ENCODE peak calls at places on chromosome 12, in five cellular contexts. One of them, this sample, is unnamed.
A peak's percentile ranks its signal among the peaks of the same experiment; 100 is the strongest.

GRCh38 chr12:58388261-58388660 is 446.9 kb downstream of the ATP23 start:
- DNase-seq in pancreas: no peak
- DNase-seq in AG04450: no peak
- DNase-seq in cardiac muscle cell: no peak
- DNase-seq in neuronal stem cell: no peak
- DNase-seq in this sample: no peak

GRCh38 chr12:127054531-127054930 is 1212.4 kb upstream of the TMEM132C start:
- DNase-seq in neuronal stem cell: no peak
- DNase-seq in AG04450: no peak
- DNase-seq in cardiac muscle cell: no peak
- DNase-seq in pancreas: no peak
- DNase-seq in this sample: no peak

GRCh38 chr12:24280085-24280842 is 330.8 kb upstream of the SOX5 start:
- DNase-seq in AG04450: no peak
- DNase-seq in pancreas: no peak
- DNase-seq in neuronal stem cell: no peak
- DNase-seq in cardiac muscle cell: no peak
- DNase-seq in this sample: no peak

GRCh38 chr12:113222730-113223531 is 1.7 kb downstream of the TPCN1 start:
- DNase-seq in neuronal stem cell: no peak
- DNase-seq in pancreas: no peak
- DNase-seq in AG04450: peak; percentile 77
- DNase-seq in cardiac muscle cell: peak; percentile 93
- DNase-seq in this sample: no peak

GRCh38 chr12:122366685-122367475 is 55.6 kb downstream of the CLIP1 start:
- DNase-seq in neuronal stem cell: peak; percentile 14
- DNase-seq in pancreas: no peak
- DNase-seq in AG04450: peak; percentile 67
- DNase-seq in cardiac muscle cell: peak; percentile 91
- DNase-seq in this sample: peak; percentile 37

GRCh38 chr12:111330800-111331752 is 37.8 kb downstream of the PHETA1 start:
- DNase-seq in cardiac muscle cell: peak; percentile 71
- DNase-seq in pancreas: no peak
- DNase-seq in AG04450: peak; percentile 3
- DNase-seq in neuronal stem cell: no peak
- DNase-seq in this sample: peak; percentile 29

GRCh38 chr12:29242921-29243431 is 93.9 kb downstream of the FAR2 start:
- DNase-seq in neuronal stem cell: no peak
- DNase-seq in pancreas: no peak
- DNase-seq in AG04450: no peak
- DNase-seq in cardiac muscle cell: no peak
- DNase-seq in this sample: no peak

GRCh38 chr12:55652352-55652751 is 15.7 kb downstream of the OR10P1 start:
- DNase-seq in neuronal stem cell: no peak
- DNase-seq in cardiac muscle cell: no peak
- DNase-seq in pancreas: no peak
- DNase-seq in AG04450: no peak
- DNase-seq in this sample: no peak

GRCh38 chr12:89781961-89782360 is 73.3 kb upstream of the ATP2B1 start:
- DNase-seq in neuronal stem cell: no peak
- DNase-seq in pancreas: no peak
- DNase-seq in AG04450: no peak
- DNase-seq in cardiac muscle cell: no peak
- DNase-seq in this sample: no peak

GRCh38 chr12:70400124-70400523 is 34.0 kb downstream of the KCNMB4 start:
- DNase-seq in cardiac muscle cell: no peak
- DNase-seq in neuronal stem cell: no peak
- DNase-seq in pancreas: no peak
- DNase-seq in AG04450: no peak
- DNase-seq in this sample: no peak

GRCh38 chr12:124515981-124516380 is 51.4 kb downstream of the NCOR2 start:
- DNase-seq in cardiac muscle cell: no peak
- DNase-seq in neuronal stem cell: no peak
- DNase-seq in AG04450: no peak
- DNase-seq in pancreas: no peak
- DNase-seq in this sample: no peak

GRCh38 chr12:124514996-124515932 is 52.1 kb downstream of the NCOR2 start:
- DNase-seq in pancreas: no peak
- DNase-seq in cardiac muscle cell: no peak
- DNase-seq in AG04450: no peak
- DNase-seq in neuronal stem cell: no peak
- DNase-seq in this sample: no peak

GRCh38 chr12:124518051-124518932 is 49.1 kb downstream of the NCOR2 start:
- DNase-seq in AG04450: peak; percentile 98
- DNase-seq in cardiac muscle cell: peak; percentile 100
- DNase-seq in pancreas: peak; percentile 99
- DNase-seq in neuronal stem cell: peak; percentile 75
- DNase-seq in this sample: no peak

GRCh38 chr12:124517260-124518050 is 50.0 kb downstream of the NCOR2 start:
- DNase-seq in pancreas: peak; percentile 96
- DNase-seq in AG04450: no peak
- DNase-seq in neuronal stem cell: no peak
- DNase-seq in cardiac muscle cell: peak; percentile 66
- DNase-seq in this sample: no peak

GRCh38 chr12:124516850-124517249 is 50.6 kb downstream of the NCOR2 start:
- DNase-seq in cardiac muscle cell: no peak
- DNase-seq in AG04450: no peak
- DNase-seq in neuronal stem cell: no peak
- DNase-seq in pancreas: no peak
- DNase-seq in this sample: no peak
- H3K4me3 ChIP-seq in cardiac muscle cell: no peak overlapping the region
- H3K4me3 ChIP-seq in AG04450: peak overlapping the region; percentile 62
- H3K4me3 ChIP-seq in neuronal stem cell: peak overlapping the region; percentile 49
- H3K4me3 ChIP-seq in pancreas: peak overlapping the region; percentile 58
- H3K4me3 ChIP-seq in this sample: no peak overlapping the region

DNA sequence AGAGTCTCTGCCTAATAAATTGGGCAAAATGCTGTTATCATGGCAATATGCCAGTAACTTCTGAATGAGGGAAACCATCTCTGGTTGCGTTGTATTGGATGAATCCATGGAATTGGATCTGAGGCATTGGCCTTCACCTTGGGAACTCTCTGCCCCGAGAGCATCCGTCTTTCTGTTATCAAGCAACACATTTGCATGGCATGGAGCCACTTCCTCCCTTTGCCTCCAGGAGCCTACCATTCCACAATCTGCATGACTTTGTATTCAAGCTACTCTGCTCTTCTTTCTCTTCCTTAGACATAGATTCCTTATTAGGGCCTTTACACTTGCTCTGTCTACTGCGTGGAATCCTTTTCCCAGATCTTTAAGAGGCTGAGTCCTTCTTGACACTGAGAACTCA is 57.2 kb downstream of the RIC8B start:
- DNase-seq in pancreas: no peak
- DNase-seq in cardiac muscle cell: no peak
- DNase-seq in neuronal stem cell: no peak
- DNase-seq in AG04450: no peak
- DNase-seq in this sample: peak; percentile 16
- H3K27ac ChIP-seq in pancreas: no peak overlapping the region
- H3K27ac ChIP-seq in cardiac muscle cell: peak overlapping the region; percentile 69
- H3K27ac ChIP-seq in neuronal stem cell: no peak overlapping the region
- H3K27ac ChIP-seq in AG04450: no peak overlapping the region
- H3K27ac ChIP-seq in this sample: no peak overlapping the region

GRCh38 chr12:100159391-100160104 is 16.9 kb upstream of the BLTP3B start:
- DNase-seq in cardiac muscle cell: no peak
- DNase-seq in neuronal stem cell: no peak
- DNase-seq in pancreas: no peak
- DNase-seq in AG04450: no peak
- DNase-seq in this sample: no peak

GRCh38 chr12:100164153-100164704 is 21.6 kb upstream of the BLTP3B start:
- DNase-seq in cardiac muscle cell: no peak
- DNase-seq in pancreas: no peak
- DNase-seq in AG04450: no peak
- DNase-seq in neuronal stem cell: no peak
- DNase-seq in this sample: no peak

GRCh38 chr12:100166232-100166631 is 23.6 kb upstream of the BLTP3B start:
- DNase-seq in AG04450: no peak
- DNase-seq in neuronal stem cell: no peak
- DNase-seq in pancreas: no peak
- DNase-seq in cardiac muscle cell: no peak
- DNase-seq in this sample: no peak

GRCh38 chr12:100165356-100165755 is 22.7 kb upstream of the BLTP3B start:
- DNase-seq in AG04450: no peak
- DNase-seq in cardiac muscle cell: no peak
- DNase-seq in pancreas: no peak
- DNase-seq in neuronal stem cell: no peak
- DNase-seq in this sample: no peak

GRCh38 chr12:100163416-100164152 is 20.9 kb upstream of the BLTP3B start:
- DNase-seq in cardiac muscle cell: peak; percentile 64
- DNase-seq in neuronal stem cell: peak; percentile 65
- DNase-seq in AG04450: no peak
- DNase-seq in pancreas: peak; percentile 82
- DNase-seq in this sample: peak; percentile 81
- H3K4me3 ChIP-seq in cardiac muscle cell: peak overlapping the region; percentile 4
- H3K4me3 ChIP-seq in neuronal stem cell: peak overlapping the region; percentile 22
- H3K4me3 ChIP-seq in AG04450: peak overlapping the region; percentile 46
- H3K4me3 ChIP-seq in pancreas: peak overlapping the region; percentile 35
- H3K4me3 ChIP-seq in this sample: no peak overlapping the region

DNA sequence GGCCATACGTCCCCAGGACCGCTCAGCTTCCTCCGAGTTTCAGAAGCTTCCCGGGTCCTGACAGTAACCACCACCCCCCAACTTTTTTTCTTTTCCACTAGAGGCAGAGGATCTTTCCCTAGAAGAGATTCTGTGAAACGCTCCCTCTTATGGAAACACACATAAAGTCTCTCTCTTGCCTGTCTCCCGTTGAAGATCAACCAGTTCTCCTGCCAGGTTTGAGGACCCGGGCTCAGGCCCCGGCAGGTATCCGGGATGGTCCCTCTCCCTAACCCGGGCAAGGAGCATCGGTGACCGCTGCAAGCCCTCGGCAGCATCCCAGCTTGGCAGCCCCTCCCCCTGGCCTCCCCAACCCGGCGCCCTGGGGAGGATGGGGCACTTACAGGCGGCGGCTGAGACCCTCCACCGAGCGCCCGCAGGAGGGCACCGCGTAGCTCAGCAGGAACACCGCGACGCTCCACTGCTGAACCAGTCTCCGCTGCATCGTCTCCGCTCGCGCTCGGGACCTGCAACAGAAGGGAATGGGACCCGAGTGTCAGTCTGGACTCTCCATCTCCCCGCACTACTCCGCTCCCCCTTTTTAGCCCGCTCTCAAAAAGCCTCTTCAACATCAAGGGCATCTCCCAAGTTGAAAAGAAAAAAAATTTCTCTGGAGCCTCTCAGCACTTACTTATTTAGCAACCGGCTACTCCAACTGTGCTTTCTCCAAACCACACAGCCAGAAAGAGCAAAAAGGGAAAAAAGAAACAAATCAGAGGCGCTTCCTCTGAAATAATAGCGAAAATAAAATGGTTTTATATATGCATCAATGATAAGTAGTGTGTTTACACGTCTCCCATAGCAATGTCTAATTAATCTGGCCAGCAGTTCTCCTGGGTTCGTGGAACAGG is 3.3 kb downstream of the PTHLH start:
- DNase-seq in cardiac muscle cell: peak; percentile 42
- DNase-seq in pancreas: peak; percentile 70
- DNase-seq in neuronal stem cell: no peak
- DNase-seq in AG04450: no peak
- DNase-seq in this sample: no peak
- H3K27ac ChIP-seq in cardiac muscle cell: no peak overlapping the region
- H3K27ac ChIP-seq in pancreas: peak overlapping the region; percentile 19
- H3K27ac ChIP-seq in neuronal stem cell: no peak overlapping the region
- H3K27ac ChIP-seq in AG04450: no peak overlapping the region
- H3K27ac ChIP-seq in this sample: no peak overlapping the region

DNA sequence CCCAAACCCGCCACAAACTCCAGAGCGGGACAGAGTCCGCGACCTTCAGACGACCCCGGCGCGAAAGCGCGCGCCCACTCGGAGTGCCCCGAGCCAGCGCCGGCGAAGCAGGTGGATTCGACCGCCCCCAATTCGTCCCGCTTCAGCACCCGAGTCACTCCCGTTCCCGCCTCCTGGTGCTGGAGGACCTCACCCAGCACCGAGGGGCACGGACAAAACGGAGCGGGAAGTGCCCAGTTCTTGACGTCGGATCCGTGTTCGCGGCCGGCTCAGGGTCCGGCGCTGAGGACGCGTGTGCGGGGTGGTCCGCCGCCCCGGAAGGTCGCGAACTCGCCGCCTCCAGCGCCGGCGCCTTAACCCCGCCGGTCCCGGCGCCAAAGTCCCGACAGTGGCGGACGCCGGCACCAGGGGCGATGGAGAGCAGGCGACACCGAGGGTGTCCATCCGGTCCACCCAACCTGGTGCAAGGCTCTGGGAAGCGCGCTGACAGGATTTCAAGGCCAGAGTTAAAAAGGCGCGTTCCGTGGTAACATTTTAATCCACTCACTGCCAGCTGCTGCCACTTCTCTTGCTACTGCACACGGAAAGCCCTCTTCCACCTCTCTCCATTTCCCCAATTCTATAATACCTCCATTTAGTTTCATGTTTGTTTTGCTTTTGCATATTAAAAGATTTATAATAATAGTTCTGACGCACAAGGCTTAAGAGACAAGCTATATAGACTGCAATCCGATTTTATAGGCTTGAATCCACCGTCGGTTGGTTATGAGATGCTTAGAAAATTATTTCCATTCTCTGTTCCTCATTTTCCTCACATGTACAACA is 240.0 kb upstream of the CPNE8 start:
- DNase-seq in pancreas: peak; percentile 57
- DNase-seq in neuronal stem cell: peak; percentile 11
- DNase-seq in AG04450: no peak
- DNase-seq in cardiac muscle cell: peak; percentile 58
- DNase-seq in this sample: no peak
- H3K4me3 ChIP-seq in pancreas: peak overlapping the region; percentile 19
- H3K4me3 ChIP-seq in neuronal stem cell: no peak overlapping the region
- H3K4me3 ChIP-seq in AG04450: no peak overlapping the region
- H3K4me3 ChIP-seq in cardiac muscle cell: peak overlapping the region; percentile 26
- H3K4me3 ChIP-seq in this sample: peak overlapping the region; percentile 33

This sample was measured in iPS DF 6.9.